ENCODE peak calls at places on chromosomes 3 and 15, in seven cellular contexts. L is mammary epithelial cell; Q is GOT3; D is midbrain; I is activated T-cell treated with anti-CD3 and anti-CD28 coated beads for 4 hours; S is stimulated activated CD8-positive, alpha-beta memory T cell treated with anti-CD3 and anti-CD28 coated beads, Interleukin-7, amount 100 ng/mL, for 4 hours; N is AG09319. P is an unnamed sample.

GRCh38 chr3:181723568-181724431 is 12.1 kb downstream of the SOX2 start:
- DNase-seq in L (no peak), Q (no peak), D (no peak), I (no peak), S (no peak), N (no peak), P (no peak)

GRCh38 chr15:64024172-64025050 is 21.9 kb downstream of the DAPK2 start:
- DNase-seq in L (no peak), Q (no peak), D (no peak), I (no peak), S (no peak), N (no peak), P (no peak)

GRCh38 chr3:136247855-136248254 is 2.3 kb upstream of the PCCB start:
- DNase-seq in L (no peak), Q (no peak), D (no peak), I (no peak), S (no peak), N (no peak), P (no peak)

GRCh38 chr3:188204516-188204915 is 50.6 kb downstream of the LPP start:
- DNase-seq in L (no peak), Q (no peak), D (no peak), I (no peak), S (no peak), N (no peak), P (no peak)

GRCh38 chr3:53705024-53705750 is 141.0 kb downstream of the CHDH start:
- DNase-seq in L (no peak), Q (no peak), D (no peak), I (no peak), S (no peak), N (no peak), P (no peak)

GRCh38 chr15:67178569-67179210 is 75.8 kb downstream of the AAGAB start:
- DNase-seq in L (peak; percentile 84), Q (no peak), D (no peak), I (no peak), S (no peak), N (peak; percentile 80), P (peak; percentile 95)

GRCh38 chr3:191523099-191523498 is 62.1 kb downstream of the PYDC2 start:
- DNase-seq in L (no peak), Q (no peak), D (no peak), I (no peak), S (no peak), N (no peak), P (no peak)

GRCh38 chr15:29937956-29938355 is 115.7 kb upstream of the TJP1 start:
- DNase-seq in L (peak; percentile 71), Q (no peak), D (no peak), I (no peak), S (no peak), N (no peak), P (no peak)

GRCh38 chr3:36595531-36595930 is 168.8 kb downstream of the DCLK3 start:
- DNase-seq in L (no peak), Q (no peak), D (no peak), I (no peak), S (no peak), N (no peak), P (no peak)

GRCh38 chr15:99326235-99326634 is 75.0 kb downstream of the LRRC28 start:
- DNase-seq in L (peak; percentile 69), Q (no peak), D (no peak), I (no peak), S (no peak), N (no peak), P (no peak)

GRCh38 chr15:68186671-68187397 is 18.3 kb downstream of the CALML4 start:
- DNase-seq in L (no peak), Q (no peak), D (no peak), I (no peak), S (no peak), N (no peak), P (peak; percentile 41)